ENCODE peak calls at places on chromosome 12, in six cellular contexts. O is CD8-positive, alpha-beta T cell; Q is iPS DF 19.7; M is sciatic nerve; K is D341Med; D is DMS153. Y is an unnamed sample.

GRCh38 chr12:101698782-101699347 is 1.4 kb downstream of the CHPT1 start:
- DNase-seq in O (no peak), Q (no peak), M (no peak), K (peak; percentile 31), D (no peak), Y (no peak)

GRCh38 chr12:96258451-96258933 is 64.3 kb downstream of the ELK3 start:
- DNase-seq in O (no peak), Q (no peak), M (no peak), K (peak; percentile 63), D (peak; percentile 72), Y (no peak)

GRCh38 chr12:132393245-132393795 is 63.9 kb upstream of the GALNT9 start:
- DNase-seq in O (no peak), Q (no peak), M (peak; percentile 31), K (no peak), D (no peak), Y (no peak)

GRCh38 chr12:63294327-63294632 is 143.3 kb upstream of the AVPR1A start:
- DNase-seq in O (no peak), Q (no peak), M (no peak), K (no peak), D (no peak), Y (no peak)

GRCh38 chr12:1919284-1919683 is 832 bp upstream of the CACNA2D4 start:
- DNase-seq in O (no peak), Q (no peak), M (peak; percentile 39), K (peak; percentile 24), D (no peak), Y (no peak)

GRCh38 chr12:46657416-46658411 is 168.1 kb downstream of the SLC38A4 start:
- DNase-seq in O (no peak), Q (no peak), M (no peak), K (no peak), D (no peak), Y (no peak)

GRCh38 chr12:126432780-126433179 is 1367.5 kb downstream of the AACS start:
- DNase-seq in O (no peak), Q (no peak), M (no peak), K (no peak), D (no peak), Y (no peak)

GRCh38 chr12:15336772-15337553 is 14.7 kb downstream of the PTPRO start:
- DNase-seq in O (no peak), Q (no peak), M (no peak), K (no peak), D (no peak), Y (no peak)

GRCh38 chr12:109737631-109738030 is 24.0 kb downstream of the FAM222A start:
- DNase-seq in O (no peak), Q (no peak), M (no peak), K (peak; percentile 74), D (no peak), Y (no peak)

GRCh38 chr12:109868182-109869051 is 11.9 kb downstream of the GLTP start:
- DNase-seq in O (no peak), Q (no peak), M (no peak), K (peak; percentile 4), D (no peak), Y (no peak)

GRCh38 chr12:121801601-121802484 is 2.0 kb upstream of the SETD1B start:
- DNase-seq in O (no peak), Q (no peak), M (no peak), K (no peak), D (peak; percentile 39), Y (peak; percentile 33)

GRCh38 chr12:70011353-70011752 is 186.3 kb downstream of the MYRFL start:
- DNase-seq in O (no peak), Q (no peak), M (no peak), K (no peak), D (no peak), Y (no peak)

GRCh38 chr12:6821271-6821673 is 349 bp upstream of the GPR162 start:
- DNase-seq in O (no peak), Q (peak; percentile 68), M (peak; percentile 80), K (peak; percentile 74), D (peak; percentile 59), Y (no peak)

GRCh38 chr12:19220861-19221466 is 91.4 kb downstream of the PLEKHA5 start:
- DNase-seq in O (no peak), Q (no peak), M (no peak), K (no peak), D (no peak), Y (no peak)

GRCh38 chr12:50803230-50803629 is 39.3 kb downstream of the ATF1 start:
- DNase-seq in O (no peak), Q (no peak), M (no peak), K (no peak), D (no peak), Y (no peak)

GRCh38 chr12:108598553-108599250 is 818 bp upstream of the TMEM119 start:
- DNase-seq in O (no peak), Q (no peak), M (no peak), K (peak; percentile 26), D (no peak), Y (no peak)

GRCh38 chr12:64990991-64991570 is 130.0 kb downstream of the WIF1 start:
- DNase-seq in O (no peak), Q (no peak), M (no peak), K (no peak), D (no peak), Y (no peak)

GRCh38 chr12:82121545-82121944 is 236.6 kb downstream of the CCDC59 start:
- DNase-seq in O (no peak), Q (no peak), M (no peak), K (no peak), D (no peak), Y (no peak)

GRCh38 chr12:62763827-62764226 is 171.1 kb downstream of the PPM1H start:
- DNase-seq in O (no peak), Q (no peak), M (no peak), K (no peak), D (no peak), Y (no peak)

GRCh38 chr12:106767954-106768501 is 6.5 kb upstream of the RIC8B start:
- DNase-seq in O (no peak), Q (no peak), M (no peak), K (no peak), D (no peak), Y (no peak)

GRCh38 chr12:94565683-94566082 is 84.7 kb downstream of the TMCC3 start:
- DNase-seq in O (no peak), Q (no peak), M (no peak), K (no peak), D (no peak), Y (no peak)

GRCh38 chr12:19759229-19759628 is 319.9 kb downstream of the AEBP2 start:
- DNase-seq in O (no peak), Q (no peak), M (no peak), K (no peak), D (no peak), Y (no peak)